ENCODE peak calls at places on chromosomes 1 and 21, in five cellular contexts. One of them, this sample, is unnamed.

GRCh38 chr1:151011154-151011850 is 3.1 kb downstream of the PRUNE1 start:
- DNase-seq in lower lobe of right lung: no peak
- DNase-seq in BJ: no peak
- DNase-seq in psoas muscle: no peak
- DNase-seq in fibroblast of pulmonary artery: no peak
- DNase-seq in this sample: no peak

GRCh38 chr1:3747903-3748302 is 4.3 kb upstream of the CCDC27 start:
- DNase-seq in lower lobe of right lung: no peak
- DNase-seq in BJ: no peak
- DNase-seq in psoas muscle: no peak
- DNase-seq in fibroblast of pulmonary artery: no peak
- DNase-seq in this sample: no peak

GRCh38 chr1:169890761-169891538 is 2.7 kb downstream of the SCYL3 start:
- DNase-seq in lower lobe of right lung: no peak
- DNase-seq in BJ: no peak
- DNase-seq in psoas muscle: no peak
- DNase-seq in fibroblast of pulmonary artery: no peak
- DNase-seq in this sample: peak

GRCh38 chr1:181513786-181514297 is 30.5 kb downstream of the CACNA1E start:
- DNase-seq in lower lobe of right lung: no peak
- DNase-seq in BJ: no peak
- DNase-seq in psoas muscle: no peak
- DNase-seq in fibroblast of pulmonary artery: no peak
- DNase-seq in this sample: no peak

GRCh38 chr21:34620084-34620665 is 5.3 kb upstream of the RCAN1 start:
- DNase-seq in lower lobe of right lung: no peak
- DNase-seq in BJ: no peak
- DNase-seq in psoas muscle: no peak
- DNase-seq in fibroblast of pulmonary artery: no peak
- DNase-seq in this sample: no peak

GRCh38 chr1:214316597-214316996 is 35.6 kb downstream of the SMYD2 start:
- DNase-seq in lower lobe of right lung: no peak
- DNase-seq in BJ: no peak
- DNase-seq in psoas muscle: no peak
- DNase-seq in fibroblast of pulmonary artery: no peak
- DNase-seq in this sample: no peak

GRCh38 chr1:9728451-9729295 is 77.1 kb downstream of the PIK3CD start:
- DNase-seq in lower lobe of right lung: no peak
- DNase-seq in BJ: no peak
- DNase-seq in psoas muscle: no peak
- DNase-seq in fibroblast of pulmonary artery: no peak
- DNase-seq in this sample: no peak

GRCh38 chr21:45412909-45413581 is 8.1 kb downstream of the COL18A1 start:
- DNase-seq in lower lobe of right lung: no peak
- DNase-seq in BJ: no peak
- DNase-seq in psoas muscle: peak
- DNase-seq in fibroblast of pulmonary artery: no peak
- DNase-seq in this sample: no peak

GRCh38 chr1:3522564-3523270 is 68.3 kb downstream of the ARHGEF16 start:
- DNase-seq in lower lobe of right lung: no peak
- DNase-seq in BJ: peak
- DNase-seq in psoas muscle: no peak
- DNase-seq in fibroblast of pulmonary artery: no peak
- DNase-seq in this sample: no peak

GRCh38 chr1:114522264-114522575 is 11.2 kb upstream of the TRIM33 start:
- DNase-seq in lower lobe of right lung: no peak
- DNase-seq in BJ: no peak
- DNase-seq in psoas muscle: no peak
- DNase-seq in fibroblast of pulmonary artery: no peak
- DNase-seq in this sample: no peak

GRCh38 chr1:236083650-236084385 is 18.9 kb upstream of the NID1 start:
- DNase-seq in lower lobe of right lung: no peak
- DNase-seq in BJ: no peak
- DNase-seq in psoas muscle: no peak
- DNase-seq in fibroblast of pulmonary artery: peak
- DNase-seq in this sample: peak

GRCh38 chr1:54372978-54373377 is 33.2 kb downstream of the SSBP3 start:
- DNase-seq in lower lobe of right lung: no peak
- DNase-seq in BJ: no peak
- DNase-seq in psoas muscle: no peak
- DNase-seq in fibroblast of pulmonary artery: no peak
- DNase-seq in this sample: peak

GRCh38 chr1:72557446-72558049 is 275.2 kb upstream of the NEGR1 start:
- DNase-seq in lower lobe of right lung: no peak
- DNase-seq in BJ: no peak
- DNase-seq in psoas muscle: no peak
- DNase-seq in fibroblast of pulmonary artery: peak
- DNase-seq in this sample: peak

GRCh38 chr1:35568975-35569395 is 4.1 kb upstream of the TFAP2E start:
- DNase-seq in lower lobe of right lung: peak
- DNase-seq in BJ: no peak
- DNase-seq in psoas muscle: no peak
- DNase-seq in fibroblast of pulmonary artery: peak
- DNase-seq in this sample: peak

GRCh38 chr1:113146242-113147072 is 73.5 kb downstream of the LRIG2 start:
- DNase-seq in lower lobe of right lung: no peak
- DNase-seq in BJ: no peak
- DNase-seq in psoas muscle: no peak
- DNase-seq in fibroblast of pulmonary artery: peak
- DNase-seq in this sample: no peak

GRCh38 chr1:190479537-190479936 is 1.9 kb upstream of the BRINP3 start:
- DNase-seq in lower lobe of right lung: no peak
- DNase-seq in BJ: no peak
- DNase-seq in psoas muscle: no peak
- DNase-seq in fibroblast of pulmonary artery: no peak
- DNase-seq in this sample: no peak

GRCh38 chr1:151579436-151580225 is 32.2 kb upstream of the SNX27 start:
- DNase-seq in lower lobe of right lung: no peak
- DNase-seq in BJ: no peak
- DNase-seq in psoas muscle: no peak
- DNase-seq in fibroblast of pulmonary artery: peak
- DNase-seq in this sample: no peak

GRCh38 chr1:18139198-18139981 is 31.8 kb downstream of the IGSF21 start:
- DNase-seq in lower lobe of right lung: no peak
- DNase-seq in BJ: no peak
- DNase-seq in psoas muscle: no peak
- DNase-seq in fibroblast of pulmonary artery: no peak
- DNase-seq in this sample: no peak

GRCh38 chr1:53135735-53136114 is 6.7 kb downstream of the SLC1A7 start:
- DNase-seq in lower lobe of right lung: no peak
- DNase-seq in BJ: peak
- DNase-seq in psoas muscle: no peak
- DNase-seq in fibroblast of pulmonary artery: peak
- DNase-seq in this sample: no peak

DNA sequence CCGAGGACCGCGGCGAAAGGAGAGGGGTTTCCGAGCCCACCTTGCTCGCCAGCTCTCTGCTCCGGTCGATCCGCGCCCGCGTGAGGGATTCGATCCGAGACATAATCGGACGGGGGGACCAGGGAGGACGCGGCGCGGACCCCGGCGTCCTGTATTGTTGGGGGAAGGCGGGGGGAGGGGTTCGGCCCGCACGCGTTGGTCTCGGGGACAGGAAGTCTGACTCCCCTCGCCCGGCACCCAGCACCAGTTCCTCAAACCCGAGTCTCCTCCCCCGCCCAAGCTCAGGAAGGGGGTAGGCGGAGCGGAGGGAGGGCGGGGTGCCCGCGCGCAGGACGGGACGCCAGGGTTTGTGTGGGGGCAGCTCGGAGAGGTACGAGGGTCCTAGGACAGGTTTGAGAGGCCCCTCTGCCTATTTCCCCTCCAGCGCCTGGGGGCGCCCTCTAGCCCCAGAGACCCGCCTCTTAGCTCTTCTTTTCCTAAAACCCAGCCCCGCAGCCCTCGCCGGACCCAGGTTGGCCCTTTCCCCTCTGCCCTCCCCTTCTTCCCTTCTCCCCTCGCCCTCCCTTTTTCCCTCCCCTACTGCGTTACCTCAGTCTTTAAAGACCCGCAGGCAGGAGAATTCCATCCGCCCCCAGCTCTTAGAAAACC is at the start of gene ARHGEF2:
- DNase-seq in lower lobe of right lung: peak
- DNase-seq in BJ: no peak
- DNase-seq in psoas muscle: peak
- DNase-seq in fibroblast of pulmonary artery: peak
- DNase-seq in this sample: peak
- TF ChIP-seq CTCF in lower lobe of right lung: peak
- TF ChIP-seq CTCF in BJ: peak
- TF ChIP-seq CTCF in psoas muscle: no peak
- TF ChIP-seq CTCF in fibroblast of pulmonary artery: peak
- TF ChIP-seq CTCF in this sample: peak

DNA sequence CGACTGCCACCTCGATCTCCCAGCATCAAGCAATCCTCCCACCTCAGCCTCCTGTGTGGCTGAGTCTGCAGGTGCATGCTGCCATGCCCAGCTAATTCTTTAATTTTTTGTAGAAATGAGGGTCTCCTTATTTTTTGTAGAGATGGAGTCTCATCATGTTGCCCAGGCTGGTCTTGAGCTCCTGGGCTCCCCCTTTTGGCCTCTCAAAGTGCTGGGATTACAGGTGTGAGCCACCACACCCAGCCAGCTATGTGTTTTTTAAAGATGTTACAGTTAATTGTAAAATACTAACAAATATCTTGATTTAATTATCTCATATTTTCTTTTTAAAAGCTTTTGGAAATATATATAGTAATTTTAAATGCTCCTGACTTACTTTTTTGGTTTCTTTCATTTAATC is 181.3 kb upstream of the DMRTA2 start:
- DNase-seq in lower lobe of right lung: no peak
- DNase-seq in BJ: no peak
- DNase-seq in psoas muscle: no peak
- DNase-seq in fibroblast of pulmonary artery: no peak
- DNase-seq in this sample: no peak
- TF ChIP-seq CTCF in lower lobe of right lung: no peak
- TF ChIP-seq CTCF in BJ: no peak
- TF ChIP-seq CTCF in psoas muscle: no peak
- TF ChIP-seq CTCF in fibroblast of pulmonary artery: peak
- TF ChIP-seq CTCF in this sample: no peak

GRCh38 chr1:59290173-59290954 is 6.5 kb upstream of the FGGY start:
- DNase-seq in lower lobe of right lung: peak
- DNase-seq in BJ: no peak
- DNase-seq in psoas muscle: peak
- DNase-seq in fibroblast of pulmonary artery: peak
- DNase-seq in this sample: peak
- TF ChIP-seq CTCF in lower lobe of right lung: peak
- TF ChIP-seq CTCF in BJ: peak
- TF ChIP-seq CTCF in psoas muscle: peak
- TF ChIP-seq CTCF in fibroblast of pulmonary artery: peak
- TF ChIP-seq CTCF in this sample: peak

GRCh38 chr1:154481058-154481457 is 21.0 kb upstream of the TDRD10 start:
- DNase-seq in lower lobe of right lung: no peak
- DNase-seq in BJ: no peak
- DNase-seq in psoas muscle: no peak
- DNase-seq in fibroblast of pulmonary artery: no peak
- DNase-seq in this sample: no peak
- TF ChIP-seq CTCF in lower lobe of right lung: no peak
- TF ChIP-seq CTCF in BJ: no peak
- TF ChIP-seq CTCF in psoas muscle: no peak
- TF ChIP-seq CTCF in fibroblast of pulmonary artery: no peak
- TF ChIP-seq CTCF in this sample: no peak

GRCh38 chr1:206738370-206739366 is 31.9 kb upstream of the IL19 start:
- DNase-seq in lower lobe of right lung: no peak
- DNase-seq in BJ: no peak
- DNase-seq in psoas muscle: no peak
- DNase-seq in fibroblast of pulmonary artery: peak
- DNase-seq in this sample: no peak
- TF ChIP-seq CTCF in lower lobe of right lung: no peak
- TF ChIP-seq CTCF in BJ: peak
- TF ChIP-seq CTCF in psoas muscle: no peak
- TF ChIP-seq CTCF in fibroblast of pulmonary artery: peak
- TF ChIP-seq CTCF in this sample: peak

DNA sequence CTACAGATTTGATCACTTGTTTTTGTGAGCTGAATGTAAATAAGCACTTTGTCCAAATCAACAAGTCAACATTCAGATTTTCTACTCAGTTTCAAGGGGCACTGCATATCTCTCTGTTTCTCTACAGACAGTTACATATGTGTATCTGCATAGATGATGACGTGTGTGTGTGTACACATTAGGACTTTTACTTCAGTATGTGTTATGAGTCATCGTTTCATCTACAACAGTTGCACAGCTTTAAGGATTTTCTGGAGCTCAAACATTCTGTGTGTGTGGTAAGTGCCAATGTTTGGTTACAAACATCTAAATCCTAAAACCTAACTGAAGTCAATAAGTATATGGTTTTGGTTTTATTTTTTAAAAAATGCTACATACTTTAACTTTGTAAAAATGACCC is 494.5 kb upstream of the PBX1 start:
- DNase-seq in lower lobe of right lung: no peak
- DNase-seq in BJ: no peak
- DNase-seq in psoas muscle: no peak
- DNase-seq in fibroblast of pulmonary artery: peak
- DNase-seq in this sample: no peak
- TF ChIP-seq CTCF in lower lobe of right lung: no peak
- TF ChIP-seq CTCF in BJ: no peak
- TF ChIP-seq CTCF in psoas muscle: no peak
- TF ChIP-seq CTCF in fibroblast of pulmonary artery: no peak
- TF ChIP-seq CTCF in this sample: no peak

GRCh38 chr1:237895630-237896029 is 4.9 kb upstream of the ZP4 start:
- DNase-seq in lower lobe of right lung: no peak
- DNase-seq in BJ: no peak
- DNase-seq in psoas muscle: no peak
- DNase-seq in fibroblast of pulmonary artery: no peak
- DNase-seq in this sample: no peak

GRCh38 chr1:237903961-237904360 is 13.2 kb upstream of the ZP4 start:
- DNase-seq in lower lobe of right lung: no peak
- DNase-seq in BJ: no peak
- DNase-seq in psoas muscle: no peak
- DNase-seq in fibroblast of pulmonary artery: no peak
- DNase-seq in this sample: no peak

GRCh38 chr1:237901284-237901870 is 10.7 kb upstream of the ZP4 start:
- DNase-seq in lower lobe of right lung: no peak
- DNase-seq in BJ: no peak
- DNase-seq in psoas muscle: no peak
- DNase-seq in fibroblast of pulmonary artery: no peak
- DNase-seq in this sample: peak
- TF ChIP-seq CTCF in lower lobe of right lung: no peak
- TF ChIP-seq CTCF in BJ: no peak
- TF ChIP-seq CTCF in psoas muscle: peak
- TF ChIP-seq CTCF in fibroblast of pulmonary artery: no peak
- TF ChIP-seq CTCF in this sample: peak

DNA sequence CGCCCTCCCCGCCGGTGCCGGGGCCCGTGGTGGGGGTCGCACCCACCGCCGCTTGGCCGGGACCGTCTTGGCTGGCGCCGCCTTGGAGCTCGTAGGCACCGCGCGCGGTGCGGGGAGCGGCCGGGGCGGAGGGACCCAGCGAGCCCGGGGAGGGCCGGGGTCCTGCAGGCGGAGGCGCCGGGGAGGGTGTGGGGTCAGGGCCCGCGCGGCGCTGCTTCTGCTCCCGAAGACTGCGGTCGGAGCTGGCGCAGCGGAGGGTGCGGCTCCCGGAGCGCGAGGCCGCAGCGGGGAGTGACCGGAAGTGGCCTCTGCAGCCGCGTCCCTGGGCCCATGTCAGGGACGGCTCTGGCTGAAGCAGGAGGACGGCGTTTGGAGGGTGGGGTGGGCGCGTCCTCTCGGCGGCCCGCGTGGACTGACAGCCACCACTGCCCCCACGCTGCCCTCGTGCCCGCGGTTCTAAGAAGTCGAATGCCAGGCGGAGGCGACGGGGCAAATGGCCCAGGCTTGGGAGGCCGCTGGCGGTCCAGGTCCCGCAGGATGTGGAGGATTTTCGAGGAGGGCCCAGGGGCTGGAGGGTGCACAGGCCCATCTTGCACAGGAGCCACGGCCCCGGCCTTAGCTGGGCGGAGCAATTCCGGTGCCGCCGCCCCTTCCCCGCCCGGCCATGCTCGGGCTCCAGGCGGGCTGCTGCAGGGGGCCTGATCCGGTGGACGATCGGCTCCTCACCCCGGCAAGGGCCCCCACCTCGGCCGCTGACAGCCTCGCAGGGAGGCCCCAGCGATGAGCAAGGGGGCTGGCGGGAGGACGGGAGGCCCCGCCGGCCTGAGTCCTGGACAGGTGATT is 7.7 kb upstream of the ZNF669 start:
- DNase-seq in lower lobe of right lung: peak
- DNase-seq in BJ: no peak
- DNase-seq in psoas muscle: peak
- DNase-seq in fibroblast of pulmonary artery: peak
- DNase-seq in this sample: no peak
- TF ChIP-seq CTCF in lower lobe of right lung: no peak
- TF ChIP-seq CTCF in BJ: no peak
- TF ChIP-seq CTCF in psoas muscle: no peak
- TF ChIP-seq CTCF in fibroblast of pulmonary artery: no peak
- TF ChIP-seq CTCF in this sample: no peak

This sample was measured in GM12865.